ENCODE peak calls at places on chromosomes 2 and 18, in seven cellular contexts. W, Y, B, T, X, J and L are unnamed samples.

GRCh38 chr2:216215991-216216390 is 106.8 kb downstream of the XRCC5 start:
- DNase-seq in X (no peak), T (peak; percentile 20), W (no peak), J (no peak), Y (no peak), B (no peak), L (no peak)

GRCh38 chr2:241811952-241812729 is 3.1 kb downstream of the NEU4 start:
- DNase-seq in W (no peak), B (no peak), J (peak; percentile 19), T (no peak), Y (no peak), X (no peak), L (no peak)

GRCh38 chr2:117856415-117857210 is 42.1 kb downstream of the DDX18 start:
- DNase-seq in J (no peak), T (no peak), Y (no peak), B (no peak), X (no peak), W (no peak), L (no peak)

GRCh38 chr2:8677646-8678592 is 3.9 kb upstream of the ID2 start:
- DNase-seq in W (peak; percentile 5), B (no peak), T (peak; percentile 70), J (no peak), Y (peak; percentile 32), X (peak; percentile 54), L (no peak)

GRCh38 chr18:51287818-51288508 is 90.5 kb upstream of the MEX3C start:
- DNase-seq in Y (no peak), B (no peak), X (no peak), T (no peak), J (no peak), W (no peak), L (no peak)

GRCh38 chr2:39781697-39782096 is 2.6 kb upstream of the THUMPD2 start:
- DNase-seq in T (no peak), B (no peak), J (no peak), Y (no peak), X (no peak), W (no peak), L (no peak)

GRCh38 chr2:199160677-199161465 is 296.9 kb downstream of the SATB2 start:
- DNase-seq in X (no peak), J (no peak), W (no peak), T (no peak), B (no peak), Y (no peak), L (no peak)

GRCh38 chr18:51603551-51603950 is 406.1 kb upstream of the MEX3C start:
- DNase-seq in B (no peak), J (no peak), X (no peak), T (no peak), W (no peak), Y (no peak), L (no peak)

GRCh38 chr2:96715658-96716057 is 24.2 kb downstream of the LMAN2L start:
- DNase-seq in B (no peak), T (no peak), J (no peak), X (no peak), W (no peak), Y (no peak), L (no peak)

GRCh38 chr2:224086226-224086911 is 47.3 kb upstream of the SERPINE2 start:
- DNase-seq in J (no peak), T (no peak), X (no peak), Y (no peak), B (no peak), W (no peak), L (no peak)

GRCh38 chr2:58405341-58405740 is 164.2 kb upstream of the FANCL start:
- DNase-seq in X (no peak), T (no peak), W (no peak), B (no peak), J (no peak), Y (no peak), L (no peak)

GRCh38 chr2:11050565-11050964 is 104.7 kb upstream of the SLC66A3 start:
- DNase-seq in Y (no peak), W (no peak), T (no peak), B (no peak), X (no peak), J (no peak), L (no peak)

GRCh38 chr2:55460562-55460961 is 40.9 kb upstream of the CCDC88A start:
- DNase-seq in W (no peak), T (no peak), Y (no peak), B (no peak), X (no peak), J (no peak), L (no peak)

GRCh38 chr2:40625849-40626248 is 174.0 kb upstream of the SLC8A1 start:
- DNase-seq in Y (no peak), X (no peak), W (no peak), J (no peak), T (no peak), B (no peak), L (no peak)

GRCh38 chr2:239936838-239937581 is 88.1 kb downstream of the NDUFA10 start:
- DNase-seq in J (no peak), Y (no peak), B (no peak), X (no peak), T (no peak), W (no peak), L (no peak)

GRCh38 chr2:24909555-24910177 is 10.4 kb downstream of the ADCY3 start:
- DNase-seq in B (no peak), X (no peak), J (no peak), T (no peak), W (no peak), Y (no peak), L (no peak)

GRCh38 chr18:52979888-52980287 is 639.9 kb downstream of the DCC start:
- DNase-seq in W (no peak), X (no peak), J (no peak), B (no peak), Y (no peak), T (no peak), L (no peak)

GRCh38 chr2:189487283-189488280 is 46.3 kb downstream of the WDR75 start:
- DNase-seq in B (no peak), J (no peak), Y (no peak), W (no peak), T (no peak), X (no peak), L (no peak)

GRCh38 chr2:200482194-200482593 is 27.7 kb downstream of the KCTD18 start:
- DNase-seq in B (no peak), Y (no peak), W (no peak), X (no peak), J (no peak), T (no peak), L (no peak)

GRCh38 chr2:33967103-33967502 is 368.0 kb upstream of the FAM98A start:
- DNase-seq in X (no peak), W (no peak), Y (no peak), J (no peak), T (no peak), B (no peak), L (no peak)

GRCh38 chr2:171228826-171229225 is 68.1 kb upstream of the TLK1 start:
- DNase-seq in X (no peak), T (no peak), J (no peak), Y (no peak), B (no peak), W (no peak), L (no peak)

GRCh38 chr2:105595536-105595935 is 149.2 kb upstream of the NCK2 start:
- DNase-seq in Y (no peak), B (no peak), J (no peak), T (no peak), X (no peak), W (no peak), L (no peak)

GRCh38 chr2:26846334-26846863 is 1.5 kb upstream of the DPYSL5 start:
- DNase-seq in X (peak; percentile 72), W (peak; percentile 36), J (peak; percentile 64), T (peak; percentile 89), B (no peak), Y (peak; percentile 62), L (peak; percentile 24)

GRCh38 chr18:43588838-43589237 is 311.5 kb upstream of the SYT4 start:
- DNase-seq in B (no peak), T (peak; percentile 65), Y (no peak), X (peak; percentile 15), J (no peak), W (no peak), L (no peak)

GRCh38 chr2:132814651-132815050 is 144.6 kb upstream of the LYPD1 start:
- DNase-seq in X (no peak), W (no peak), B (no peak), J (no peak), Y (no peak), T (no peak), L (no peak)

GRCh38 chr2:13696601-13697000 is 935.9 kb upstream of the LRATD1 start:
- DNase-seq in Y (no peak), B (no peak), X (no peak), T (no peak), J (no peak), W (no peak), L (no peak)

GRCh38 chr2:28408764-28409599 is 16.3 kb downstream of the FOSL2 start:
- DNase-seq in Y (peak; percentile 77), W (no peak), B (peak; percentile 42), J (no peak), X (no peak), T (no peak), L (peak; percentile 63)